ENCODE peak calls at places on chromosomes 7 and 10, in eight cellular contexts. H, A, Z, F, C, T, N and Q are unnamed samples.

GRCh38 chr7:131224996-131225395 is 102.7 kb upstream of the MKLN1 start:
- DNase-seq in H (no peak), A (no peak), Z (no peak), F (no peak), C (no peak), T (no peak), N (no peak), Q (no peak)

GRCh38 chr7:74083928-74084721 is 521 bp downstream of the LIMK1 start:
- DNase-seq in H (no peak), A (no peak), Z (no peak), F (peak; percentile 80), C (peak; percentile 42), T (peak; percentile 41), N (no peak), Q (peak; percentile 22)

GRCh38 chr7:23347682-23348180 is 48.6 kb downstream of the MALSU1 start:
- DNase-seq in H (no peak), A (no peak), Z (no peak), F (no peak), C (no peak), T (no peak), N (no peak), Q (no peak)

GRCh38 chr7:138116156-138116555 is 39.9 kb downstream of the AKR1D1 start:
- DNase-seq in H (no peak), A (no peak), Z (no peak), F (no peak), C (no peak), T (no peak), N (no peak), Q (no peak)

GRCh38 chr10:44008270-44008916 is 359.7 kb upstream of the ZNF32 start:
- DNase-seq in H (peak; percentile 55), A (no peak), Z (peak; percentile 75), F (no peak), C (peak; percentile 39), T (no peak), N (no peak), Q (peak; percentile 87)

GRCh38 chr10:26540601-26541000 is 102.5 kb downstream of the APBB1IP start:
- DNase-seq in H (no peak), A (no peak), Z (no peak), F (no peak), C (no peak), T (no peak), N (no peak), Q (peak; percentile 49)

GRCh38 chr7:38311329-38311937 is 38.0 kb upstream of the TARP start:
- DNase-seq in H (no peak), A (no peak), Z (no peak), F (peak; percentile 66), C (peak; percentile 46), T (peak; percentile 38), N (no peak), Q (no peak)

GRCh38 chr10:59905735-59906416 is 480 bp downstream of the CCDC6 start:
- DNase-seq in H (no peak), A (no peak), Z (no peak), F (peak; percentile 71), C (no peak), T (peak; percentile 19), N (no peak), Q (no peak)

GRCh38 chr10:74079028-74079913 is 71.4 kb downstream of the AP3M1 start:
- DNase-seq in H (no peak), A (no peak), Z (no peak), F (no peak), C (no peak), T (no peak), N (no peak), Q (no peak)

GRCh38 chr7:14604606-14605005 is 297.9 kb downstream of the DGKB start:
- DNase-seq in H (no peak), A (no peak), Z (no peak), F (no peak), C (no peak), T (no peak), N (no peak), Q (no peak)

GRCh38 chr7:30764030-30764991 is 6.9 kb upstream of the MINDY4 start:
- DNase-seq in H (peak; percentile 70), A (peak; percentile 82), Z (no peak), F (no peak), C (peak; percentile 43), T (no peak), N (no peak), Q (peak; percentile 85)

GRCh38 chr10:35340975-35341374 is 4.7 kb downstream of the CCNY start:
- DNase-seq in H (no peak), A (no peak), Z (no peak), F (no peak), C (peak; percentile 51), T (no peak), N (no peak), Q (no peak)

GRCh38 chr7:110568388-110568787 is 522.5 kb upstream of the LRRN3 start:
- DNase-seq in H (no peak), A (no peak), Z (no peak), F (no peak), C (no peak), T (no peak), N (no peak), Q (no peak)

GRCh38 chr10:69413221-69413865 is 3.4 kb downstream of the TACR2 start:
- DNase-seq in H (peak; percentile 69), A (peak; percentile 85), Z (peak; percentile 95), F (no peak), C (peak; percentile 72), T (peak; percentile 63), N (peak; percentile 52), Q (peak; percentile 47)

GRCh38 chr10:48446785-48447184 is 140.3 kb downstream of the MAPK8 start:
- DNase-seq in H (no peak), A (no peak), Z (no peak), F (no peak), C (no peak), T (no peak), N (no peak), Q (no peak)

DNA sequence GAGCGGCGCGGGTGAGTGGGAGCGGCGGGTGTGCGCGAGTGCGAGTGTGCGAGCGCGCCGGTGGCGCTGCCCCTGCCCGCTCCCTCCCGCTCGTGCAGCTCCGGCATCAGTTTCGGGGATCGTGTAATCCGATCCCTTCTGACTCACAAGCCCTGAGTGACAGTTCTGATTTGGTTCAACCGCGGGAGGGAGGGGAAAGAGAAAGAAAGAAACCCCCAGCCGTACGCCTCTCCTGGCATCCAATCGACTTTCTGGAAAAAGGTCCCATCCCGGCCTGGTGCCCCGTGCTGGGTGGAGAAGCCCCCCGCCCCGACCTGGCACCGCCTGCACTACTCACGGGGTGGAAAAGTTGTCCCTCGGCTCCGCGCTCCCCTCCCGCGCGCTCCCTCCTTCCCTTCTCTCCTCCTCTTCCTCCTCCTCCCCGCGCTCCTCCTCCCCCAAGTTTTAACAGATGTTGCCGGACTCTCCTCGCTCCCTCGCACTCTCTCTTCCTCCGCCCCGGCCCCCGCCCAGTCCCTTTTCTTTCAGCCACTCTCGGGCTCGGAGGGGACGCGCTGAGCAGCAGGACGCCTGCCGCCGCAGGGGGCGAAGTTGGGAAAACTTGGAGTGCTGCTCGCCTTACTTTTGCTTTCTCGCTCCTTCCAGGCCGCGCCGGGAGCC is at the start of gene GLI3:
- DNase-seq in H (peak; percentile 90), A (peak; percentile 77), Z (peak; percentile 96), F (peak; percentile 81), C (peak; percentile 88), T (peak; percentile 70), N (peak; percentile 83), Q (peak; percentile 70)
- TF ChIP-seq CTCF in H (no peak), A (no peak), Z (no peak), F (no peak), C (peak; percentile 41), T (no peak), N (peak; percentile 46), Q (no peak)

DNA sequence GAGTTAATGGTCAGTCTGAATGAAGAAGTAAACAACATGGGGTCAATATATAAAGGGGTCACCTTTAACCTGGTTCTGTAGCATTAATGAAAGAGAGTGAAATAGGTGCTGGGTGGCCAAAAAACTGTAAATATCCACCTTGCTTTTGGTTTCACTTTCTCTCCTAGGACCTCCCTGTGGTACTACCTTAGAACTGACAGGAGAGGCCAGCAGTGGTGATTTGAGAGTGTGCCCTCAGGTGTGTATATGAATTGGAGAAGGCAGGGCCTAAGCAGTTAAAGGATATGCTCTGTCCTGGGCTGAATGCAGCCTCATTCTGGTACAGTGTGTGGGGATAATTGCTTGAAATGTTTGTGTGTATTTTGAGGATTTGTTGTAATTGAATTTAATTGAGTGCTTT is 62.0 kb downstream of the BBS9 start:
- DNase-seq in H (no peak), A (no peak), Z (no peak), F (no peak), C (no peak), T (no peak), N (no peak), Q (peak; percentile 48)
- H3K4me3 ChIP-seq in H (no peak overlapping the region), A (no peak overlapping the region), Z (no peak overlapping the region), F (no peak overlapping the region), C (no peak overlapping the region), T (no peak overlapping the region), N (no peak overlapping the region), Q (no peak overlapping the region)

GRCh38 chr7:2403014-2403717 is at the start of gene CHST12:
- DNase-seq in H (peak; percentile 94), A (peak; percentile 93), Z (peak; percentile 98), F (peak; percentile 96), C (peak; percentile 96), T (peak; percentile 96), N (peak; percentile 92), Q (peak; percentile 98)

GRCh38 chr7:2404714-2405119 is 1.3 kb downstream of the CHST12 start:
- DNase-seq in H (no peak), A (no peak), Z (no peak), F (no peak), C (no peak), T (no peak), N (no peak), Q (no peak)

GRCh38 chr7:2405201-2405600 is 1.8 kb downstream of the CHST12 start:
- DNase-seq in H (no peak), A (no peak), Z (no peak), F (no peak), C (no peak), T (no peak), N (no peak), Q (no peak)

GRCh38 chr7:2402687-2403013 is 761 bp upstream of the CHST12 start:
- DNase-seq in H (no peak), A (no peak), Z (no peak), F (no peak), C (no peak), T (no peak), N (no peak), Q (no peak)

GRCh38 chr7:2403718-2404648 is 572 bp downstream of the CHST12 start:
- DNase-seq in H (no peak), A (peak; percentile 62), Z (no peak), F (peak; percentile 75), C (peak; percentile 51), T (peak; percentile 46), N (no peak), Q (peak; percentile 46)
- TF ChIP-seq CTCF in H (no peak), A (no peak), Z (no peak), F (no peak), C (peak; percentile 21), T (peak; percentile 14), N (peak; percentile 21), Q (no peak)

GRCh38 chr7:2530076-2530967 is 10.7 kb downstream of the LFNG start:
- DNase-seq in H (no peak), A (no peak), Z (no peak), F (peak; percentile 88), C (peak; percentile 61), T (peak; percentile 55), N (no peak), Q (peak; percentile 64)
- H3K4me3 ChIP-seq in H (no peak overlapping the region), A (no peak overlapping the region), Z (no peak overlapping the region), F (no peak overlapping the region), C (no peak overlapping the region), T (no peak overlapping the region), N (no peak overlapping the region), Q (peak overlapping the region; percentile 11)